ENCODE peak calls at places on chromosomes 3 and 15, in seven cellular contexts. F, A, N, W, Q, Z and M are unnamed samples.

GRCh38 chr15:71323604-71324003 is 208.3 kb downstream of the THSD4 start:
- DNase-seq in F (no peak), A (no peak), N (no peak), W (no peak), Q (no peak), Z (no peak), M (no peak)

GRCh38 chr15:82999905-83000671 is 11.4 kb downstream of the C15orf40 start:
- DNase-seq in F (no peak), A (no peak), N (peak; percentile 32), W (peak; percentile 25), Q (no peak), Z (peak; percentile 47), M (no peak)

GRCh38 chr3:45332901-45333407 is 55.4 kb upstream of the LARS2 start:
- DNase-seq in F (no peak), A (no peak), N (no peak), W (no peak), Q (no peak), Z (no peak), M (no peak)

GRCh38 chr3:32460031-32460749 is 42.5 kb downstream of the CMTM6 start:
- DNase-seq in F (peak; percentile 39), A (peak; percentile 16), N (no peak), W (peak; percentile 83), Q (no peak), Z (no peak), M (no peak)

GRCh38 chr15:29364429-29365078 is 94.9 kb upstream of the NSMCE3 start:
- DNase-seq in F (no peak), A (no peak), N (no peak), W (no peak), Q (no peak), Z (peak; percentile 14), M (peak; percentile 60)

GRCh38 chr3:46960081-46960701 is 16.4 kb downstream of the CCDC12 start:
- DNase-seq in F (no peak), A (no peak), N (no peak), W (no peak), Q (no peak), Z (no peak), M (no peak)

GRCh38 chr15:101044625-101045235 is 125.6 kb downstream of the LRRK1 start:
- DNase-seq in F (no peak), A (no peak), N (no peak), W (no peak), Q (peak; percentile 23), Z (no peak), M (no peak)

GRCh38 chr15:51341366-51342248 is at the start of gene GLDN:
- DNase-seq in F (no peak), A (peak; percentile 10), N (no peak), W (peak; percentile 63), Q (no peak), Z (no peak), M (no peak)

GRCh38 chr3:49703443-49703927 is 14.1 kb downstream of the RNF123 start:
- DNase-seq in F (peak; percentile 46), A (no peak), N (no peak), W (peak; percentile 16), Q (peak; percentile 62), Z (peak; percentile 84), M (no peak)

GRCh38 chr3:168624892-168625291 is 529.2 kb upstream of the GOLIM4 start:
- DNase-seq in F (no peak), A (no peak), N (no peak), W (no peak), Q (no peak), Z (no peak), M (no peak)

GRCh38 chr3:107512108-107512507 is 10.7 kb upstream of the BBX start:
- DNase-seq in F (no peak), A (no peak), N (no peak), W (no peak), Q (no peak), Z (no peak), M (no peak)

GRCh38 chr3:136050250-136050649 is 84.7 kb downstream of the PPP2R3A start:
- DNase-seq in F (no peak), A (no peak), N (no peak), W (no peak), Q (no peak), Z (no peak), M (no peak)

GRCh38 chr15:101320501-101321052 is 25.5 kb upstream of the SNRPA1 start:
- DNase-seq in F (peak; percentile 21), A (peak; percentile 21), N (no peak), W (no peak), Q (no peak), Z (no peak), M (no peak)

GRCh38 chr3:73427018-73427750 is 197.6 kb downstream of the PDZRN3 start:
- DNase-seq in F (no peak), A (no peak), N (no peak), W (no peak), Q (no peak), Z (no peak), M (no peak)

GRCh38 chr3:129014148-129014547 is 13.0 kb downstream of the EFCC1 start:
- DNase-seq in F (no peak), A (no peak), N (no peak), W (no peak), Q (no peak), Z (no peak), M (no peak)

GRCh38 chr3:174355505-174355904 is 503.6 kb upstream of the NAALADL2 start:
- DNase-seq in F (no peak), A (no peak), N (no peak), W (peak; percentile 12), Q (no peak), Z (peak; percentile 2), M (peak; percentile 20)

GRCh38 chr3:148955544-148956346 is 35.6 kb upstream of the GYG1 start:
- DNase-seq in F (no peak), A (no peak), N (peak; percentile 72), W (peak; percentile 54), Q (peak; percentile 67), Z (peak; percentile 54), M (peak; percentile 78)

GRCh38 chr3:137105277-137105977 is 147.6 kb downstream of the IL20RB start:
- DNase-seq in F (no peak), A (no peak), N (peak; percentile 31), W (peak; percentile 57), Q (no peak), Z (peak; percentile 54), M (peak; percentile 40)

GRCh38 chr15:63601026-63601726 is 4.0 kb downstream of the FBXL22 start:
- DNase-seq in F (peak; percentile 25), A (peak; percentile 49), N (no peak), W (peak; percentile 91), Q (no peak), Z (no peak), M (no peak)

GRCh38 chr3:154795582-154795981 is 284.5 kb upstream of the MME start:
- DNase-seq in F (no peak), A (no peak), N (peak; percentile 3), W (no peak), Q (no peak), Z (peak; percentile 57), M (peak; percentile 97)

GRCh38 chr3:127820871-127821853 is 1.2 kb downstream of the MGLL start:
- DNase-seq in F (no peak), A (no peak), N (no peak), W (peak; percentile 42), Q (no peak), Z (no peak), M (no peak)

GRCh38 chr3:178203152-178203551 is 333.1 kb upstream of the KCNMB2 start:
- DNase-seq in F (no peak), A (no peak), N (no peak), W (no peak), Q (no peak), Z (no peak), M (no peak)

GRCh38 chr3:69197922-69198540 is 75.6 kb upstream of the LMOD3 start:
- DNase-seq in F (peak; percentile 56), A (peak; percentile 33), N (no peak), W (no peak), Q (no peak), Z (no peak), M (no peak)

GRCh38 chr3:126954141-126954845 is 28.6 kb upstream of the PLXNA1 start:
- DNase-seq in F (no peak), A (no peak), N (no peak), W (no peak), Q (peak; percentile 5), Z (no peak), M (no peak)

GRCh38 chr3:37909067-37909911 is 47.6 kb downstream of the CTDSPL start:
- DNase-seq in F (no peak), A (no peak), N (no peak), W (no peak), Q (no peak), Z (no peak), M (no peak)

GRCh38 chr3:168049366-168049974 is 46.3 kb downstream of the GOLIM4 start:
- DNase-seq in F (no peak), A (no peak), N (no peak), W (no peak), Q (no peak), Z (no peak), M (no peak)